ENCODE peak calls at places on chromosomes 6 and 20, in five cellular contexts. K is neural crest cell, E is AG09309, F is AG09319, X is lung. S is an unnamed sample.

GRCh38 chr6:91697010-91697694 is 1110.3 kb upstream of the MAP3K7 start:
- DNase-seq in E (no peak), K (no peak), X (no peak), F (no peak), S (no peak)

GRCh38 chr6:34562350-34562749 is 6.2 kb upstream of the SPDEF start:
- DNase-seq in K (no peak), X (no peak), F (no peak), E (no peak), S (no peak)

GRCh38 chr6:2124260-2124709 is 121.1 kb downstream of the GMDS start:
- DNase-seq in E (no peak), K (no peak), X (no peak), F (no peak), S (no peak)

GRCh38 chr20:38109025-38109541 is 56.0 kb downstream of the TGM2 start:
- DNase-seq in E (no peak), X (no peak), K (no peak), F (peak), S (no peak)

GRCh38 chr6:155497273-155497672 is 41.6 kb upstream of the NOX3 start:
- DNase-seq in F (no peak), K (no peak), E (no peak), X (no peak), S (no peak)

GRCh38 chr6:1952726-1953360 is 292.6 kb downstream of the GMDS start:
- DNase-seq in F (peak), X (no peak), E (peak), K (no peak), S (no peak)

GRCh38 chr6:36426622-36427021 is 16.0 kb downstream of the PXT1 start:
- DNase-seq in F (no peak), K (no peak), E (no peak), X (no peak), S (no peak)

GRCh38 chr20:5797843-5798462 is 47.8 kb downstream of the SHLD1 start:
- DNase-seq in F (no peak), E (no peak), X (no peak), K (no peak), S (no peak)

GRCh38 chr6:138455746-138456392 is 43.4 kb downstream of the NHSL1 start:
- DNase-seq in E (no peak), K (no peak), F (no peak), X (no peak), S (no peak)

GRCh38 chr6:967666-968065 is 274.7 kb upstream of the EXOC2 start:
- DNase-seq in F (no peak), E (no peak), K (no peak), X (no peak), S (no peak)

GRCh38 chr20:53001502-53002301 is 29.5 kb downstream of the TSHZ2 start:
- DNase-seq in X (no peak), E (no peak), K (no peak), F (no peak), S (no peak)

GRCh38 chr6:52371656-52372151 is 9.8 kb downstream of the PAQR8 start:
- DNase-seq in X (no peak), F (peak), K (no peak), E (no peak), S (no peak)

GRCh38 chr6:152701081-152701862 is 3.6 kb downstream of the MYCT1 start:
- DNase-seq in K (no peak), X (no peak), F (no peak), E (no peak), S (no peak)

GRCh38 chr20:5474646-5475550 is 158.1 kb upstream of the PROKR2 start:
- DNase-seq in X (no peak), E (no peak), F (no peak), K (no peak), S (no peak)

GRCh38 chr6:33732819-33733218 is 13.9 kb downstream of the IP6K3 start:
- DNase-seq in K (no peak), X (no peak), F (no peak), E (no peak), S (no peak)

GRCh38 chr6:38508894-38509293 is 130.8 kb downstream of the BTBD9 start:
- DNase-seq in F (no peak), K (no peak), E (no peak), X (no peak), S (no peak)

GRCh38 chr6:80639243-80639642 is 532.8 kb downstream of the BCKDHB start:
- DNase-seq in X (no peak), E (no peak), F (peak), K (no peak), S (no peak)

GRCh38 chr6:32604434-32604877 is 14.8 kb upstream of the HLA-DRB1 start:
- DNase-seq in F (no peak), X (no peak), K (no peak), E (no peak), S (no peak)

GRCh38 chr20:16701296-16701695 is 28.5 kb upstream of the SNRPB2 start:
- DNase-seq in E (no peak), F (no peak), X (no peak), K (no peak), S (no peak)

GRCh38 chr20:3696200-3696599 is 14.4 kb upstream of the ADAM33 start:
- DNase-seq in X (no peak), F (no peak), E (no peak), K (no peak), S (no peak)
- TF ChIP-seq CTCF in X (no peak), F (peak), E (peak), K (peak), S (peak)

GRCh38 chr20:13262701-13263335 is 41.7 kb downstream of the ISM1 start:
- DNase-seq in F (no peak), X (no peak), E (no peak), K (no peak), S (no peak)

GRCh38 chr20:13261460-13262301 is 40.6 kb downstream of the ISM1 start:
- DNase-seq in F (no peak), E (no peak), K (peak), X (peak), S (no peak)

GRCh38 chr20:13260620-13261279 is 39.7 kb downstream of the ISM1 start:
- DNase-seq in K (no peak), X (peak), F (no peak), E (peak), S (no peak)

GRCh38 chr20:13263451-13263850 is 42.4 kb downstream of the ISM1 start:
- DNase-seq in E (no peak), K (no peak), F (no peak), X (no peak), S (no peak)

DNA sequence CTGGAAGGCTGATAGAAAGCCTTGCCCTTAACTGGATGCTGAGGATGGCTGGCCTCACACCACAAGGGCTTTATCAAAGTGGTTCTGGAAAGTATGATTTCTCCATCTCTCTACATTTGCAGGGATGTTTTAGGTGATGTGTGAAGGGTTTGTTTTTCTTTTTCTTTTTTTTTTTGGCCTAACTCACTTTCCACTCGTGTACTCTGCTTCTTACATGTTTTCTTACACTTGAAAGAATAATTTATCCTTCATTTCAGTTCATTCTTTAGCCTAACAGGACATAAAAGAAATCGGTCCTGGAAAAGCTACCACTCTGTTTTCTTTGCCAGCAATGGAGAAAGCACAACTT is 41.2 kb downstream of the ISM1 start:
- DNase-seq in K (no peak), F (no peak), E (no peak), X (no peak), S (no peak)
- TF ChIP-seq CTCF in K (no peak), F (no peak), E (no peak), X (no peak), S (no peak)

GRCh38 chr6:109059591-109060021 is 35.0 kb downstream of the SESN1 start:
- DNase-seq in F (no peak), E (no peak), K (no peak), X (no peak), S (no peak)
- TF ChIP-seq CTCF in F (peak), E (peak), K (no peak), X (no peak), S (no peak)

GRCh38 chr6:170292778-170293164 is 1.9 kb upstream of the DLL1 start:
- DNase-seq in K (no peak), E (no peak), X (no peak), F (no peak), S (no peak)
- TF ChIP-seq CTCF in K (no peak), E (no peak), X (no peak), F (no peak), S (peak)

GRCh38 chr6:168530653-168531071 is 89.7 kb downstream of the SMOC2 start:
- DNase-seq in X (no peak), E (no peak), F (no peak), K (no peak), S (no peak)
- TF ChIP-seq CTCF in X (no peak), E (no peak), F (no peak), K (no peak), S (no peak)

DNA sequence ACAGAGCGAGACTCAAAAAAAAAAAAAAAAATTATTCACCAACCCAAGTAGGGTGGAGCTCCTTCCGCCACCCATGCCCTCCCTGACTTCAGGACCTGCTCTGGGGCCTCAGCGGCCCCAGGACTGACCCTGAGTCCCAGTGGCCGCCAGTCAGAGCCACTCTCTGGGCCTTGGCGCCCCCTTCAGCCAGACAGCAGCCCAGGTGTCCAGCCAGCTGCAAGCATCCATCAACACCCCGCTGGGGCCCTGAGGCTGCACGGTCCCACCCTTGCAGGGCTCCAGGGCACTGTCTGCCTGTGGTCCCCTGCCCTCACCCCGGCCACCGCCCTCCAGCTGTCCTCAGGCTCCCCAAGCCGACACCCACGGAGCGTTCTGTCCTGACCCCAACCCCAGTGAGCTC is 11.4 kb upstream of the KCNQ2 start:
- DNase-seq in K (no peak), X (no peak), F (no peak), E (no peak), S (no peak)
- TF ChIP-seq CTCF in K (no peak), X (no peak), F (no peak), E (no peak), S (peak)